ENCODE peak calls at places on chromosome 16, in seven cellular contexts. F is HL-60, K is breast epithelium, V is lower lobe of right lung, H is epithelial cell of esophagus, N is fibroblast of the aortic adventitia, Z is H1. I is an unnamed sample.

GRCh38 chr16:14324581-14324980 is 253.5 kb downstream of the MRTFB start:
- DNase-seq in F (no peak), K (no peak), V (no peak), H (no peak), N (peak; percentile 63), Z (no peak), I (no peak)

GRCh38 chr16:74586948-74587347 is 20.0 kb downstream of the GLG1 start:
- DNase-seq in F (no peak), K (no peak), V (no peak), H (no peak), N (no peak), Z (no peak), I (no peak)

GRCh38 chr16:79372504-79373184 is 227.9 kb downstream of the MAF start:
- DNase-seq in F (no peak), K (no peak), V (no peak), H (peak; percentile 35), N (no peak), Z (no peak), I (peak; percentile 57)

GRCh38 chr16:14658063-14658462 is 25.3 kb downstream of the BFAR start:
- DNase-seq in F (no peak), K (no peak), V (no peak), H (peak; percentile 36), N (no peak), Z (no peak), I (no peak)

GRCh38 chr16:47604306-47604705 is 143.2 kb downstream of the PHKB start:
- DNase-seq in F (no peak), K (no peak), V (no peak), H (no peak), N (peak; percentile 5), Z (no peak), I (no peak)

GRCh38 chr16:1471569-1472194 is 3.1 kb downstream of the CLCN7 start:
- DNase-seq in F (peak; percentile 75), K (no peak), V (peak; percentile 42), H (no peak), N (no peak), Z (no peak), I (no peak)

GRCh38 chr16:67312450-67313118 is 14.0 kb downstream of the KCTD19 start:
- DNase-seq in F (no peak), K (no peak), V (no peak), H (no peak), N (peak; percentile 7), Z (no peak), I (no peak)

GRCh38 chr16:67399218-67399733 is 6.0 kb upstream of the TPPP3 start:
- DNase-seq in F (no peak), K (no peak), V (peak; percentile 73), H (peak; percentile 36), N (no peak), Z (peak; percentile 49), I (no peak)

GRCh38 chr16:70520612-70521297 is 2.6 kb downstream of the COG4 start:
- DNase-seq in F (peak; percentile 69), K (no peak), V (no peak), H (peak; percentile 59), N (peak; percentile 39), Z (no peak), I (no peak)

GRCh38 chr16:67935096-67935401 is 1.6 kb downstream of the PSMB10 start:
- DNase-seq in F (no peak), K (no peak), V (no peak), H (no peak), N (no peak), Z (no peak), I (peak; percentile 21)

GRCh38 chr16:49860593-49860992 is 4.7 kb upstream of the ZNF423 start:
- DNase-seq in F (no peak), K (no peak), V (no peak), H (no peak), N (no peak), Z (no peak), I (no peak)

GRCh38 chr16:47143677-47144558 is at the start of gene NETO2:
- DNase-seq in F (no peak), K (peak; percentile 22), V (peak; percentile 67), H (peak; percentile 71), N (peak; percentile 43), Z (no peak), I (peak; percentile 51)

GRCh38 chr16:82535262-82535661 is 91.5 kb upstream of the CDH13 start:
- DNase-seq in F (no peak), K (no peak), V (no peak), H (peak; percentile 14), N (no peak), Z (no peak), I (no peak)

GRCh38 chr16:15778999-15779614 is 77.7 kb downstream of the MYH11 start:
- DNase-seq in F (no peak), K (no peak), V (no peak), H (no peak), N (no peak), Z (no peak), I (no peak)

GRCh38 chr16:28826141-28826540 is 3.3 kb downstream of the ATXN2L start:
- DNase-seq in F (no peak), K (no peak), V (no peak), H (peak; percentile 49), N (no peak), Z (no peak), I (no peak)

GRCh38 chr16:19095699-19096098 is 18.1 kb upstream of the ITPRIPL2 start:
- DNase-seq in F (no peak), K (no peak), V (no peak), H (peak; percentile 68), N (no peak), Z (no peak), I (no peak)

GRCh38 chr16:25553711-25554436 is 137.9 kb upstream of the HS3ST4 start:
- DNase-seq in F (no peak), K (no peak), V (no peak), H (peak; percentile 92), N (peak; percentile 15), Z (no peak), I (no peak)

GRCh38 chr16:49369638-49370219 is 3.9 kb upstream of the C16orf78 start:
- DNase-seq in F (no peak), K (no peak), V (no peak), H (no peak), N (no peak), Z (peak; percentile 80), I (no peak)

GRCh38 chr16:7509919-7510705 is 177.5 kb downstream of the RBFOX1 start:
- DNase-seq in F (no peak), K (no peak), V (no peak), H (no peak), N (no peak), Z (no peak), I (no peak)

GRCh38 chr16:75494184-75494583 is 1.1 kb downstream of the CHST6 start:
- DNase-seq in F (no peak), K (no peak), V (no peak), H (no peak), N (no peak), Z (no peak), I (no peak)

GRCh38 chr16:50354629-50355456 is 13.9 kb downstream of the BRD7 start:
- DNase-seq in F (no peak), K (no peak), V (no peak), H (no peak), N (peak; percentile 50), Z (no peak), I (no peak)

GRCh38 chr16:77885596-77886295 is 97.4 kb downstream of the VAT1L start:
- DNase-seq in F (no peak), K (no peak), V (no peak), H (no peak), N (peak; percentile 51), Z (no peak), I (no peak)

GRCh38 chr16:23836404-23837291 is 865 bp downstream of the PRKCB start:
- DNase-seq in F (no peak), K (no peak), V (peak; percentile 67), H (no peak), N (no peak), Z (no peak), I (peak; percentile 61)

DNA sequence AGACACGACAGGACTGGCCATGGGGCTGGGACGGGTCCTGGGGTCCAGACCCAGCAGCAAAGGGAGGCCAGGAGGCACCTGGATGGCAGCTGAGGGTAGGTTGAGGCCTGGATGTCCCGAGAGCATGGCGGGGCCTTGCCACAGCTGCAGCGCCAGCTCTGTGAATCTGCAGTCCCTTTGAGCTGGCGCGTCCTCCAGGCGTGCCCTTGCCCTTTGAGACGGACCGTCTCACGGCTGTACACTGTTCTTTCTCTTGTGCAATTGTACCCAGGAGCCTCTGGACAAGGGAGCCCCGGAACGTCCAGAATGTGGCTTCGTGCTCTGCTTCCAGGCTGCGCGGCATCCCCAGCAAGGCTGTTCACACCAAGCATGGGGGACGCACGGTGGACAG is 69.5 kb upstream of the CIBAR2 start:
- DNase-seq in F (no peak), K (no peak), V (peak; percentile 36), H (no peak), N (no peak), Z (no peak), I (no peak)
- TF ChIP-seq CTCF in F (no peak), K (no peak), V (no peak), H (no peak), N (no peak), Z (no peak), I (no peak)

GRCh38 chr16:12985516-12985915 is 84.1 kb downstream of the SHISA9 start:
- DNase-seq in F (no peak), K (no peak), V (no peak), H (no peak), N (no peak), Z (no peak), I (no peak)
- TF ChIP-seq CTCF in F (no peak), K (no peak), V (no peak), H (no peak), N (no peak), Z (no peak), I (no peak)

GRCh38 chr16:58126451-58126968 is 2.7 kb downstream of the CFAP20 start:
- DNase-seq in F (no peak), K (no peak), V (no peak), H (no peak), N (no peak), Z (no peak), I (no peak)
- TF ChIP-seq CTCF in F (no peak), K (no peak), V (no peak), H (no peak), N (peak; percentile 20), Z (no peak), I (no peak)

GRCh38 chr16:51815527-51815926 is 664.5 kb upstream of the SALL1 start:
- DNase-seq in F (no peak), K (no peak), V (no peak), H (no peak), N (no peak), Z (no peak), I (no peak)

GRCh38 chr16:51814617-51815016 is 663.5 kb upstream of the SALL1 start:
- DNase-seq in F (no peak), K (no peak), V (no peak), H (no peak), N (no peak), Z (no peak), I (no peak)

GRCh38 chr16:51812945-51813344 is 661.9 kb upstream of the SALL1 start:
- DNase-seq in F (no peak), K (no peak), V (no peak), H (no peak), N (no peak), Z (no peak), I (no peak)

GRCh38 chr16:51816929-51817328 is 665.9 kb upstream of the SALL1 start:
- DNase-seq in F (no peak), K (no peak), V (no peak), H (peak; percentile 37), N (peak; percentile 9), Z (no peak), I (no peak)

DNA sequence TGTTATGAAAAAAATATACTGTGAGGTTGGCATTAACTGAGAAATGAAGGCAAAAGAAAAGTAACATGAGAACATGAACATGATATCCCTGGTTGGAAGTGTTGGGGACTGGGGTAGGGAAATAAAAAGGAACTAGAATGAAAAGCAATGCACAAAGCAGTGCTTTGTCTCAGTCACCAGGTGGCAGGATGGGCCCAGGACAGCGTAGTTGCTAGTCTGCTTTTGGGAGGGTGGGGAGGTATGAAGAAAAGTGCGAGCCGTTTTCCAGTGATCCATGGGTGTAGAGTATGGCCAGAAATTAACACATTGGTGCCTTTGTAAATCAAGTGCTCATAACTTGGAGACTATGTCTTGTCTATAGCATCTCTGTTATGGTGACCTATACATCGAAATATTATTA is 662.5 kb upstream of the SALL1 start:
- DNase-seq in F (no peak), K (no peak), V (no peak), H (no peak), N (no peak), Z (peak; percentile 17), I (no peak)
- TF ChIP-seq CTCF in F (no peak), K (no peak), V (no peak), H (peak; percentile 28), N (peak; percentile 4), Z (peak; percentile 81), I (no peak)

I was measured in CD14-positive monocyte.